ENCODE peak calls at places on chromosome 17, in ten cellular contexts. A, O, T, I, C, F, J, K, R and Y are unnamed samples. For H3K9me3, the result is how much of the 10 kb centered on the place peaks cover.

GRCh38 chr17:63519972-63520882 is 2.9 kb upstream of the KCNH6 start:
- DNase-seq in R (no peak), I (peak), T (no peak), K (no peak), J (no peak), C (peak), A (no peak), F (peak), O (no peak), Y (no peak)

GRCh38 chr17:62064029-62064790 is 868 bp downstream of the MED13 start:
- DNase-seq in R (no peak), I (no peak), T (no peak), K (peak), F (peak), J (no peak), O (no peak), A (no peak), C (no peak), Y (no peak)

GRCh38 chr17:29140051-29140582 is 40.1 kb downstream of the MYO18A start:
- DNase-seq in K (peak), F (peak), A (peak), T (peak), R (peak), O (peak), C (peak), J (no peak), I (peak), Y (peak)

GRCh38 chr17:74759941-74760340 is 11.5 kb downstream of the NHERF1 start:
- DNase-seq in R (no peak), F (peak), J (no peak), O (no peak), I (no peak), A (no peak), C (no peak), K (no peak), T (no peak), Y (no peak)

GRCh38 chr17:20263595-20263994 is 203.7 kb downstream of the LGALS9B start:
- DNase-seq in R (no peak), K (no peak), T (no peak), J (no peak), C (no peak), A (no peak), F (no peak), I (no peak), O (no peak), Y (no peak)

GRCh38 chr17:7858487-7858832 is 657 bp downstream of the CYB5D1 start:
- DNase-seq in A (peak), R (peak), O (peak), J (no peak), F (peak), T (peak), K (peak), C (peak), I (no peak), Y (peak)

GRCh38 chr17:61414141-61414935 is 14.7 kb downstream of the TBX2 start:
- DNase-seq in K (no peak), C (no peak), F (no peak), T (peak), I (peak), O (no peak), A (no peak), J (no peak), R (peak), Y (peak)

GRCh38 chr17:54992797-54993639 is 24.5 kb downstream of the STXBP4 start:
- DNase-seq in K (peak), A (no peak), I (no peak), T (no peak), O (no peak), J (no peak), C (no peak), F (peak), R (no peak), Y (no peak)

GRCh38 chr17:60169921-60170817 is 20.4 kb downstream of the CA4 start:
- DNase-seq in T (no peak), R (peak), F (no peak), J (no peak), A (peak), C (peak), I (no peak), K (peak), O (no peak), Y (peak)

GRCh38 chr17:81733507-81734404 is 21.7 kb downstream of the SLC25A10 start:
- DNase-seq in R (peak), I (peak), A (peak), C (peak), T (peak), K (peak), J (no peak), F (peak), O (peak), Y (peak)

GRCh38 chr17:37274432-37274831 is 101.4 kb upstream of the C17orf78 start:
- DNase-seq in J (no peak), C (no peak), I (no peak), T (no peak), R (no peak), K (no peak), O (no peak), A (no peak), F (no peak), Y (no peak)

GRCh38 chr17:81804559-81805399 is 829 bp downstream of the GCGR start:
- DNase-seq in C (no peak), I (peak), O (no peak), R (no peak), T (no peak), J (no peak), F (no peak), A (no peak), K (no peak), Y (no peak)

GRCh38 chr17:79948406-79948917 is 87.2 kb downstream of the TBC1D16 start:
- DNase-seq in O (peak), R (no peak), K (no peak), T (no peak), C (no peak), J (no peak), I (no peak), A (no peak), F (no peak), Y (no peak)

GRCh38 chr17:70855401-70856054 is 686.2 kb downstream of the KCNJ2 start:
- DNase-seq in O (no peak), T (no peak), K (no peak), R (no peak), J (no peak), I (no peak), A (no peak), F (peak), C (no peak), Y (no peak)

GRCh38 chr17:82493517-82493840 is 26.1 kb upstream of the FOXK2 start:
- DNase-seq in I (no peak), A (no peak), F (no peak), J (no peak), R (peak), T (no peak), C (no peak), K (no peak), O (no peak), Y (no peak)

GRCh38 chr17:56785997-56786680 is 47.6 kb downstream of the C17orf67 start:
- DNase-seq in I (no peak), T (no peak), J (no peak), C (no peak), F (no peak), K (no peak), A (no peak), R (no peak), O (no peak), Y (no peak)

GRCh38 chr17:29613371-29613837 is 9.3 kb downstream of the CORO6 start:
- DNase-seq in K (peak), T (peak), A (peak), O (peak), F (peak), J (no peak), R (peak), C (peak), I (peak), Y (peak)

GRCh38 chr17:11996722-11997146 is 541 bp downstream of the ZNF18 start:
- DNase-seq in T (no peak), O (no peak), I (no peak), R (peak), F (peak), J (peak), C (peak), A (no peak), K (peak), Y (peak)

GRCh38 chr17:15332338-15332737 is 9.1 kb downstream of the TEKT3 start:
- DNase-seq in A (no peak), I (peak), C (no peak), F (no peak), T (no peak), R (no peak), O (no peak), J (no peak), K (no peak), Y (no peak)

GRCh38 chr17:69967910-69968411 is 107.1 kb upstream of the KCNJ16 start:
- DNase-seq in I (no peak), R (no peak), C (no peak), K (peak), T (no peak), J (no peak), F (no peak), O (no peak), A (no peak), Y (no peak)

GRCh38 chr17:8417806-8418205 is 17.9 kb upstream of the NDEL1 start:
- DNase-seq in A (no peak), F (peak), C (no peak), T (no peak), K (no peak), I (no peak), J (no peak), R (no peak), O (no peak), Y (no peak)

GRCh38 chr17:31068291-31068690 is 26.5 kb upstream of the NF1 start:
- DNase-seq in C (peak), R (peak), K (peak), O (no peak), I (peak), F (peak), T (no peak), J (no peak), A (no peak), Y (peak)

GRCh38 chr17:778096-778495 is 4.0 kb downstream of the GLOD4 start:
- DNase-seq in I (no peak), C (no peak), K (no peak), T (no peak), A (no peak), J (no peak), R (no peak), O (no peak), F (no peak), Y (no peak)

GRCh38 chr17:51961689-51962088 is 196.8 kb downstream of the CA10 start:
- DNase-seq in A (no peak), K (no peak), J (no peak), I (no peak), F (no peak), O (no peak), C (no peak), R (no peak), T (no peak), Y (no peak)

GRCh38 chr17:13088666-13089065 is 70.8 kb upstream of the ELAC2 start:
- DNase-seq in T (no peak), A (no peak), C (no peak), K (no peak), J (no peak), O (no peak), I (no peak), F (no peak), R (no peak), Y (no peak)

GRCh38 chr17:75151893-75152292 is 2.4 kb downstream of the JPT1 start:
- DNase-seq in R (no peak), I (no peak), T (no peak), J (no peak), K (no peak), A (no peak), F (no peak), C (no peak), O (no peak), Y (no peak)

GRCh38 chr17:64202683-64203430 is 60.2 kb downstream of the TEX2 start:
- DNase-seq in F (no peak), A (no peak), R (peak), J (no peak), K (no peak), I (no peak), T (no peak), C (no peak), O (no peak), Y (no peak)

GRCh38 chr17:76427457-76428231 is 25.3 kb downstream of the UBE2O start:
- DNase-seq in A (peak), K (peak), F (no peak), J (no peak), I (no peak), C (peak), T (no peak), R (peak), O (no peak), Y (peak)

GRCh38 chr17:50793007-50793406 is 25.7 kb upstream of the ANKRD40CL start:
- DNase-seq in C (no peak), I (no peak), F (no peak), R (no peak), O (no peak), J (no peak), A (no peak), K (no peak), T (no peak), Y (no peak)

GRCh38 chr17:10729334-10730193 is at the start of gene TMEM220:
- DNase-seq in A (peak), T (peak), O (peak), K (peak), C (peak), R (peak), F (peak), I (peak), J (no peak), Y (peak)

GRCh38 chr17:17766351-17767095 is 70.3 kb downstream of the SREBF1 start:
- DNase-seq in A (no peak), R (no peak), O (peak), F (no peak), C (no peak), T (no peak), J (no peak), K (no peak), I (no peak), Y (no peak)

GRCh38 chr17:50213026-50214015 is 11.9 kb upstream of the COL1A1 start:
- DNase-seq in J (peak), O (no peak), F (no peak), T (peak), C (no peak), K (no peak), R (no peak), A (no peak), I (no peak), Y (peak)

GRCh38 chr17:37671813-37672544 is 28.7 kb upstream of the DDX52 start:
- DNase-seq in O (no peak), F (no peak), A (no peak), T (no peak), R (no peak), C (no peak), I (no peak), J (no peak), K (no peak), Y (no peak)

GRCh38 chr17:58308173-58308984 is 20.2 kb downstream of the TSPOAP1 start:
- DNase-seq in A (no peak), T (no peak), F (no peak), J (no peak), R (no peak), K (no peak), I (peak), O (peak), C (no peak), Y (peak)
- TF ChIP-seq CTCF in A (peak), T (no peak), F (peak), J (no peak), R (no peak), K (peak), I (peak), O (peak), C (no peak), Y (no peak)

GRCh38 chr17:4263282-4264215 is at the start of gene ANKFY1:
- DNase-seq in F (peak), K (peak), T (peak), O (peak), J (peak), A (peak), C (peak), I (peak), R (peak), Y (peak)
- TF ChIP-seq POLR2A in F (peak), K (peak), T (peak), O (peak), J (peak), A (no peak), C (peak), I (peak), R (peak), Y (peak)

GRCh38 chr17:33973491-33973890 is 281.6 kb upstream of the CCL2 start:
- DNase-seq in R (no peak), T (no peak), K (no peak), F (no peak), J (no peak), I (no peak), O (no peak), A (no peak), C (no peak), Y (no peak)

GRCh38 chr17:33977729-33978514 is 277.2 kb upstream of the CCL2 start:
- DNase-seq in F (no peak), T (no peak), A (no peak), R (no peak), K (no peak), C (no peak), I (no peak), J (no peak), O (no peak), Y (no peak)

GRCh38 chr17:33976816-33977215 is 278.3 kb upstream of the CCL2 start:
- DNase-seq in R (no peak), T (no peak), I (peak), C (no peak), K (no peak), J (no peak), A (no peak), O (no peak), F (no peak), Y (no peak)

GRCh38 chr17:33972756-33973155 is 282.3 kb upstream of the CCL2 start:
- DNase-seq in K (no peak), F (no peak), A (no peak), I (no peak), T (no peak), C (no peak), J (no peak), R (no peak), O (no peak), Y (no peak)

DNA sequence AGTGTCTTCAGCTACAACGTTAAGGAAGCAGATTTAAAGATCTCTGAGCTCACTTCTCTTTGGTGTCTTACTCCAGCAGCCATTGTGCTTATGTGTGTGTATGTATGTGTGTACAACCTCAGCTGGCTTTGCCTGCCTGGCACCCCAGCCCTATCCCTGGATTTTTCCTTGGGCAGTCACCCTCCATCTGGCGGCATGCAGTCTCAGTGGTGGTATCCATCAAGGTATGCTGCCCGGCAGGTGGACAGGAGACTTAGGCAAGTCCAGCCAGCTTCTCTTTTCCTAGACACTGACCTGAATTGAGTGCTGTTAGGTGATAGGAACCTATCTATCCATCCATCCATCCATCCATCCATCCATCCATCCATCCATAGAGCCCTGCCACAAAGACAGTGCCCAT is 280.8 kb upstream of the CCL2 start:
- DNase-seq in J (no peak), A (no peak), I (no peak), C (no peak), O (no peak), F (no peak), T (no peak), K (no peak), R (no peak), Y (no peak)
- H3K9me3 ChIP-seq in J (under half), A (under half), I (under half), C (under half), O (under half), F (under half), T (under half), K (under half), R (under half), Y (under half)

DNA sequence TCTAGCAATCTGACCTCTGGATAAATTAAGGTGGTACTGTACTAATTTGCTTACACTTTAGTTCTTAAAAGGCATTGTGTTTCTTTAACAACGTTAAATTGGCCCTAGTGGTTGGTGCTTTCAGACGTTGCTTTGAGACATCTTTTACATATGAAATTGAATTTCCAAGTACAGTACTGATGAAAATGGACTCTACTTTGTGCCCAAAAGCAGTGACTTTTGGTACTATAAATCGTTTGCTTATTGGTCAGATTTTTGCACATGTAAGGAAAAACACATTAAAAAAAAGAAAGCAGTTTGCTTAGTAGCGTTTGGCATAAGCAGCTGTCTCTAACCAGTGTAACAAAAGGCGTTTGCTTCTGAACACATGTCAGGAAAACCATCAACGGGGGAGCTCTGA is 139.6 kb downstream of the CDK5R1 start:
- DNase-seq in I (no peak), C (no peak), K (no peak), R (no peak), F (no peak), J (no peak), T (no peak), A (no peak), O (no peak), Y (no peak)
- TF ChIP-seq CTCF in I (no peak), C (no peak), K (no peak), R (no peak), F (no peak), J (no peak), T (no peak), A (no peak), O (no peak), Y (no peak)

GRCh38 chr17:48928876-48929811 is 15.5 kb downstream of the SNF8 start:
- DNase-seq in R (no peak), J (no peak), O (peak), I (no peak), K (no peak), A (no peak), C (no peak), T (no peak), F (no peak), Y (no peak)
- TF ChIP-seq POLR2A in R (no peak), J (peak), O (no peak), I (no peak), K (peak), A (no peak), C (no peak), T (no peak), F (no peak), Y (no peak)

GRCh38 chr17:5184284-5184683 is 7.4 kb downstream of the ZNF594 start:
- DNase-seq in F (no peak), A (no peak), T (no peak), I (no peak), C (no peak), O (no peak), K (no peak), J (no peak), R (no peak), Y (no peak)
- H3K9me3 ChIP-seq in F (under half), A (half or more), T (half or more), I (half or more), C (half or more), O (half or more), K (under half), J (half or more), R (under half), Y (half or more)

GRCh38 chr17:27533068-27533397 is 76.8 kb downstream of the KSR1 start:
- DNase-seq in I (no peak), F (no peak), T (no peak), O (no peak), R (no peak), K (no peak), A (no peak), C (no peak), J (no peak), Y (no peak)

GRCh38 chr17:27535975-27536374 is 79.7 kb downstream of the KSR1 start:
- DNase-seq in K (peak), I (no peak), J (no peak), F (no peak), O (no peak), C (no peak), A (no peak), T (no peak), R (no peak), Y (no peak)

GRCh38 chr17:27532269-27533067 is 76.2 kb downstream of the KSR1 start:
- DNase-seq in F (peak), J (no peak), C (peak), T (no peak), O (peak), K (no peak), R (peak), I (no peak), A (no peak), Y (peak)

GRCh38 chr17:27535178-27535928 is 79.1 kb downstream of the KSR1 start:
- DNase-seq in C (peak), K (peak), I (no peak), F (no peak), T (no peak), O (no peak), A (no peak), R (no peak), J (no peak), Y (no peak)

DNA sequence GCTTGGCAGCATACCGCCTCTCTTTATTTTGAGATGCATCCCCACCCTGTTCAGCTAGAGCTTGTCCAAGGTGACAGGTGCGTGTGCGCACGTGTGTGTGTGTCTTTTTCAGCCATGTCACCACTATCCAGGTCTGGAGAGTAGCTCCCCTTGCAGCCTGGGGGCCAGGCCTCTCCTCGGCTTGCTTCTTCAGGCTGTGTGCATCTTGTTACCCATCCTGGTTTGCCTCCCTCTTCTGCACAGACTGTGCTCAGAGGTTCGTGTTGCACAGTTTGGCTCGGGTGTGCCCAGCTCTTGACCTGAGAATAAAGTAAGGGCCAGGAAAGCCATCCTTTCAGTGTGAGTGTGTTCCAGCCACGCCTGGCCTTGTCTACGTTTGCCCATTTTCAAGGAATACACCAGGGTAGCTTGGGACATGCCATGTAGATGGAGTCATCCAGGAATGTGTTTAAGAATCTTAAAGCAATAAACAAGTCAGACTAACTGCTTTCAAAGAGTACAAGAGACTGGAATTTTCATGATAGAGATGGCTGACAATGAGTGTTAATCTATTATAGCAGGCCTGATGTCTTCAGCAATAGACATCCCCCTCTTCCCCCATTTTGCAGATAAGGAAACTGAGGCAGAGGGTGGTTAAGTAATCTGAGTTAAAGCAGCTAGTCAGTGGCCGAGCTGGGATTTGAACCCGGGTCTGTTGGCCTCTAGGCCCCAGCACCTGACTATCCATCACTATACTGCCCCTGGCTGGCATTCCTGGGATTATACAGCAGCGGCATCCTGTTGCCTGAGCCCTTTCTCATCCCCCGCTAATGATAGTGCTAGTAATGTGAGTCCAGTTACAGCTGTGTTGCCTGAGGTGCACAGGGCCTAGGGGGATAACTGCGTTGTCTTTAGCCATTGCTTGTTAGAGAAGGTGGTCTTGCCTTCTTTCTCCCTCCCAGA is 77.9 kb downstream of the KSR1 start:
- DNase-seq in K (peak), R (no peak), J (no peak), C (peak), O (peak), A (no peak), T (no peak), F (no peak), I (no peak), Y (no peak)
- TF ChIP-seq CTCF in K (no peak), R (no peak), J (no peak), C (no peak), O (no peak), A (no peak), T (no peak), F (no peak), I (peak), Y (no peak)